ENCODE peak calls at places on chromosomes 6 and 20, in six cellular contexts. C is aorta, E is adrenal gland, M is colonic mucosa, O is right lobe of liver, S is cardiac muscle cell. K is an unnamed sample.

GRCh38 chr6:90401933-90402830 is 105.5 kb upstream of the BACH2 start:
- DNase-seq in C (no peak), O (no peak), E (no peak), M (no peak), S (no peak), K (no peak)

GRCh38 chr6:22072939-22073338 is 223.9 kb downstream of the PRL start:
- DNase-seq in E (no peak), C (no peak), M (no peak), S (peak; percentile 51), O (no peak), K (no peak)

GRCh38 chr6:31907158-31907813 is 5.4 kb upstream of the ZBTB12 start:
- DNase-seq in M (no peak), S (peak; percentile 97), O (no peak), E (peak; percentile 58), C (no peak), K (peak; percentile 24)

GRCh38 chr6:12296255-12296573 is 6.1 kb downstream of the EDN1 start:
- DNase-seq in S (peak; percentile 71), M (peak; percentile 71), O (no peak), C (peak; percentile 59), E (no peak), K (no peak)

GRCh38 chr6:77650098-77650663 is 2.7 kb upstream of the MEI4 start:
- DNase-seq in E (peak; percentile 80), O (peak; percentile 83), S (peak; percentile 18), M (no peak), C (peak; percentile 49), K (peak; percentile 84)

GRCh38 chr20:25484224-25484846 is 76.9 kb downstream of the GINS1 start:
- DNase-seq in O (no peak), S (no peak), E (no peak), M (no peak), C (no peak), K (no peak)

GRCh38 chr6:15409301-15410125 is 163.6 kb downstream of the JARID2 start:
- DNase-seq in M (no peak), O (no peak), S (no peak), E (no peak), C (no peak), K (no peak)

GRCh38 chr6:146526192-146526591 is 17.4 kb upstream of the RAB32 start:
- DNase-seq in M (no peak), O (no peak), C (no peak), S (peak; percentile 40), E (no peak), K (no peak)

GRCh38 chr6:18343741-18344140 is 43.4 kb upstream of the RNF144B start:
- DNase-seq in E (no peak), S (peak; percentile 34), C (no peak), O (no peak), M (no peak), K (no peak)

GRCh38 chr6:144493035-144493910 is 208.1 kb downstream of the UTRN start:
- DNase-seq in S (peak; percentile 31), O (no peak), M (no peak), C (no peak), E (no peak), K (peak; percentile 45)

GRCh38 chr6:117270121-117270959 is 5.0 kb downstream of the VGLL2 start:
- DNase-seq in O (no peak), M (no peak), E (no peak), S (peak; percentile 10), C (peak; percentile 44), K (peak; percentile 36)

GRCh38 chr6:36519352-36519751 is 27.9 kb downstream of the STK38 start:
- DNase-seq in M (no peak), E (no peak), C (no peak), S (no peak), O (no peak), K (no peak)

GRCh38 chr6:137349856-137350830 is 131.0 kb upstream of the IFNGR1 start:
- DNase-seq in S (no peak), M (no peak), C (no peak), O (no peak), E (no peak), K (no peak)

GRCh38 chr6:170022827-170023619 is 267.9 kb downstream of the DLL1 start:
- DNase-seq in M (no peak), O (no peak), S (no peak), C (no peak), E (no peak), K (no peak)

GRCh38 chr6:170025341-170026271 is 265.3 kb downstream of the DLL1 start:
- DNase-seq in E (no peak), M (no peak), C (peak; percentile 38), S (no peak), O (no peak), K (no peak)

GRCh38 chr6:170024940-170025339 is 265.9 kb downstream of the DLL1 start:
- DNase-seq in S (peak; percentile 91), E (peak; percentile 29), O (no peak), C (peak; percentile 29), M (peak; percentile 50), K (peak; percentile 59)

GRCh38 chr6:170022291-170022722 is 268.6 kb downstream of the DLL1 start:
- DNase-seq in O (no peak), C (no peak), M (no peak), S (no peak), E (no peak), K (no peak)

DNA sequence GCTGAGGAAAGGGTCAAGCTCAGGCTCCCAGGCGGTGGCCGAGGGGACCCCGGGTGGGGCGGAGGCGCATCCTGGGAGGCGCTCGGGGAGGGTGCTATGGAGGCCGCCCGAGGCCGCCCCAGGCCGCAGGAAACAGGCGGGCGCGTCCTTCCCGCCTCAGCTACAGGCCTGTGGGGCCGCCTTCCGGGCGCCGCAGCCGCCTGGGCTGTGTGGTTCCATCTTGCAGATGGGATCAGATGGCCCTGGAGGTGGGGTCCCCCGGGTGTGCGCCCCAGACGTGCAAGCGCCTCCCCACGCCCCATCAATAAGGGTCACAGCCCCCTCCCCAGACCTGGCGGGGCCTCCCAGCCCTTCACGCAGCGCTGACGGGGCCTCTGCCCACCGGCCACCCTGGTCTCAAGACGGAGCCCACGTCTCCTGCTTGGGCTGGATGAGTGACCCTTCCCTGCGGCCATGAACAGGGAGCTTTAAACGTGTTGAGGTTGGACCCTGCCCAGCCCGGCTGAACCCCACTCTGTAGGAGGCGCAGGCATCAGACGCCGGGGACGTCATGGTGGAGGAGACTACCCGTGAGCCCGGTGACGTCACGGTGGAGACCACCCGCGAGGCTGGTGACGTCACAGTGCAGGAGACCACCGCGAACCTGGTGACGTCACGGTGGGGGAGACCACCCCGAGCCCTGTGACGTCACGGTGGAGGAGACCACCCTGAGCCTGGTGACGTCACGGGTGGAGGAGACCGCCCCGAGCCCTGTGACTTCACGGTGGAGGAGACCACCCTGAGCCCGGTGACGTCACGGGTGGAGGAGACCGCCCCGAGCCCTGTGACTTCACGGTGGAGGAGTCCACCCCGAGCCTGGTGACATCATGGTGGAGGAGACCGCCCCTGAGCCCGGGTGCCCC is 267.0 kb downstream of the DLL1 start:
- DNase-seq in O (no peak), S (no peak), E (no peak), C (no peak), M (no peak), K (no peak)
- H3K9me3 ChIP-seq in O (no peaks in the 10 kb centered on the region), S (no peaks in the 10 kb centered on the region), E (no peaks in the 10 kb centered on the region), C (no peaks in the 10 kb centered on the region), M (no peaks in the 10 kb centered on the region), K (no peaks in the 10 kb centered on the region)

GRCh38 chr6:132792510-132792909 is 5.9 kb downstream of the SLC18B1 start:
- DNase-seq in O (no peak), C (no peak), M (no peak), S (no peak), E (peak; percentile 26), K (no peak)

GRCh38 chr6:132798820-132799538 is 542 bp upstream of the SLC18B1 start:
- DNase-seq in S (peak; percentile 69), M (peak; percentile 87), O (peak; percentile 85), C (peak; percentile 73), E (peak; percentile 63), K (peak; percentile 90)

GRCh38 chr6:132797975-132798819 is at the start of gene SLC18B1:
- DNase-seq in C (peak; percentile 76), E (peak; percentile 62), M (peak; percentile 74), S (peak; percentile 44), O (peak; percentile 75), K (peak; percentile 58)
- H3K27ac ChIP-seq in C (no peak within 1 kb of the TSS), E (no peak within 1 kb of the TSS), M (peak within 1 kb of the TSS; percentile 68), S (peak within 1 kb of the TSS; percentile 34), O (no peak within 1 kb of the TSS), K (no peak within 1 kb of the TSS)

GRCh38 chr6:13769655-13770053 is 44.7 kb downstream of the MCUR1 start:
- DNase-seq in C (no peak), O (no peak), M (no peak), S (no peak), E (no peak), K (no peak)
- H3K4me3 ChIP-seq in C (no peak overlapping the region), O (no peak overlapping the region), M (no peak overlapping the region), S (no peak overlapping the region), E (no peak overlapping the region), K (no peak overlapping the region)

GRCh38 chr20:30606990-30607389 is 650.5 kb upstream of the DEFB115 start:
- DNase-seq in O (no peak), C (no peak), S (no peak), E (no peak), M (no peak), K (no peak)
- H3K9me3 ChIP-seq in O (no peaks in the 10 kb centered on the region), C (peaks cover 2% of the 10 kb centered on the region), S (no peaks in the 10 kb centered on the region), E (no peaks in the 10 kb centered on the region), M (no peaks in the 10 kb centered on the region), K (no peaks in the 10 kb centered on the region)

GRCh38 chr6:148445116-148445515 is 102.5 kb downstream of the SASH1 start:
- DNase-seq in M (no peak), O (no peak), C (no peak), S (no peak), E (no peak), K (no peak)
- H3K27ac ChIP-seq in M (no peak overlapping the region), O (no peak overlapping the region), C (no peak overlapping the region), S (no peak overlapping the region), E (no peak overlapping the region), K (no peak overlapping the region)

GRCh38 chr6:150857906-150858365 is 7.6 kb upstream of the MTHFD1L start:
- DNase-seq in S (no peak), C (no peak), M (no peak), O (no peak), E (no peak), K (no peak)
- H3K4me3 ChIP-seq in S (no peak overlapping the region), C (no peak overlapping the region), M (no peak overlapping the region), O (no peak overlapping the region), E (peak overlapping the region; percentile 0), K (no peak overlapping the region)

GRCh38 chr20:60191014-60191413 is 232.8 kb downstream of the CDH26 start:
- DNase-seq in C (no peak), M (no peak), E (no peak), S (no peak), O (no peak), K (no peak)
- H3K9me3 ChIP-seq in C (peaks cover 4% of the 10 kb centered on the region), M (no peaks in the 10 kb centered on the region), E (no peaks in the 10 kb centered on the region), S (no peaks in the 10 kb centered on the region), O (no peaks in the 10 kb centered on the region), K (no peaks in the 10 kb centered on the region)

K was measured in body of pancreas.